ENCODE peak calls at places on chromosomes 5 and 9, in five cellular contexts. E, I, Z, C and B are unnamed samples.

GRCh38 chr5:55338810-55339243 is 31.0 kb downstream of the MTREX start:
- DNase-seq in I (no peak), E (no peak), C (no peak), Z (no peak), B (no peak)

GRCh38 chr5:80782626-80783025 is 127.8 kb upstream of the DHFR start:
- DNase-seq in C (no peak), E (no peak), I (no peak), Z (no peak), B (no peak)

GRCh38 chr5:6540111-6540830 is 91.6 kb downstream of the UBE2QL1 start:
- DNase-seq in C (no peak), I (no peak), E (no peak), Z (no peak), B (no peak)

GRCh38 chr5:139700711-139701693 is 52.9 kb downstream of the CXXC5 start:
- DNase-seq in I (no peak), E (no peak), C (no peak), Z (peak), B (peak)

GRCh38 chr5:15002791-15003190 is 131.2 kb upstream of the ANKH start:
- DNase-seq in E (no peak), Z (no peak), I (no peak), C (no peak), B (no peak)

GRCh38 chr5:59091965-59092364 is 509.1 kb downstream of the RAB3C start:
- DNase-seq in C (no peak), Z (no peak), E (no peak), I (no peak), B (no peak)

GRCh38 chr5:57497733-57498132 is 15.1 kb upstream of the ACTBL2 start:
- DNase-seq in I (no peak), Z (no peak), C (no peak), E (no peak), B (no peak)

GRCh38 chr9:120445974-120446373 is 134.0 kb downstream of the CDK5RAP2 start:
- DNase-seq in E (no peak), I (no peak), Z (no peak), C (no peak), B (no peak)

GRCh38 chr9:111483419-111483861 is 743 bp downstream of the ECPAS start:
- DNase-seq in E (peak), Z (peak), I (peak), C (peak), B (peak)

GRCh38 chr9:104863180-104863883 is 64.6 kb downstream of the ABCA1 start:
- DNase-seq in C (peak), Z (peak), E (peak), I (no peak), B (peak)

GRCh38 chr5:170622933-170623332 is 119.1 kb downstream of the KCNIP1 start:
- DNase-seq in E (no peak), Z (no peak), C (no peak), I (peak), B (no peak)

GRCh38 chr9:134744542-134745295 is 103.1 kb downstream of the COL5A1 start:
- DNase-seq in I (no peak), Z (no peak), E (no peak), C (no peak), B (no peak)

GRCh38 chr9:134136997-134137302 is 1.1 kb downstream of the WDR5 start:
- DNase-seq in C (no peak), I (no peak), E (no peak), Z (no peak), B (no peak)

GRCh38 chr9:80285325-80285724 is 713.6 kb downstream of the TLE4 start:
- DNase-seq in C (no peak), E (no peak), I (no peak), Z (no peak), B (peak)

GRCh38 chr9:12503606-12504122 is 189.5 kb upstream of the TYRP1 start:
- DNase-seq in C (no peak), I (no peak), E (no peak), Z (no peak), B (no peak)